ENCODE peak calls at places on chromosomes 2 and 18, in seven cellular contexts. One of them, this sample, is unnamed.

GRCh38 chr2:216389565-216389964 is 17.3 kb upstream of the MARCHF4 start:
- DNase-seq in left ventricle myocardium inferior: no peak
- DNase-seq in choroid plexus epithelial cell: peak
- DNase-seq in PC-9: no peak
- DNase-seq in MM.1S: no peak
- DNase-seq in fibroblast of mammary gland: peak
- DNase-seq in PC-3: no peak
- DNase-seq in this sample: no peak

GRCh38 chr2:145765889-145766288 is 1246.0 kb upstream of the ZEB2 start:
- DNase-seq in left ventricle myocardium inferior: no peak
- DNase-seq in choroid plexus epithelial cell: no peak
- DNase-seq in PC-9: no peak
- DNase-seq in MM.1S: no peak
- DNase-seq in fibroblast of mammary gland: no peak
- DNase-seq in PC-3: no peak
- DNase-seq in this sample: no peak

GRCh38 chr2:240626531-240627300 is 1.4 kb downstream of the GPR35 start:
- DNase-seq in left ventricle myocardium inferior: peak
- DNase-seq in choroid plexus epithelial cell: no peak
- DNase-seq in PC-9: no peak
- DNase-seq in MM.1S: no peak
- DNase-seq in fibroblast of mammary gland: no peak
- DNase-seq in PC-3: no peak
- DNase-seq in this sample: no peak

GRCh38 chr2:33375054-33375453 is 101.4 kb upstream of the RASGRP3 start:
- DNase-seq in left ventricle myocardium inferior: no peak
- DNase-seq in choroid plexus epithelial cell: no peak
- DNase-seq in PC-9: no peak
- DNase-seq in MM.1S: no peak
- DNase-seq in fibroblast of mammary gland: peak
- DNase-seq in PC-3: peak
- DNase-seq in this sample: no peak

GRCh38 chr2:25714740-25715139 is 41.4 kb upstream of the DTNB start:
- DNase-seq in left ventricle myocardium inferior: no peak
- DNase-seq in choroid plexus epithelial cell: peak
- DNase-seq in PC-9: peak
- DNase-seq in MM.1S: no peak
- DNase-seq in fibroblast of mammary gland: no peak
- DNase-seq in PC-3: peak
- DNase-seq in this sample: no peak

GRCh38 chr2:88560619-88561307 is 66.5 kb downstream of the EIF2AK3 start:
- DNase-seq in left ventricle myocardium inferior: no peak
- DNase-seq in choroid plexus epithelial cell: no peak
- DNase-seq in PC-9: no peak
- DNase-seq in MM.1S: no peak
- DNase-seq in fibroblast of mammary gland: no peak
- DNase-seq in PC-3: no peak
- DNase-seq in this sample: no peak

GRCh38 chr2:6780765-6781274 is 84.9 kb downstream of the CMPK2 start:
- DNase-seq in left ventricle myocardium inferior: peak
- DNase-seq in choroid plexus epithelial cell: peak
- DNase-seq in PC-9: no peak
- DNase-seq in MM.1S: peak
- DNase-seq in fibroblast of mammary gland: peak
- DNase-seq in PC-3: peak
- DNase-seq in this sample: no peak

GRCh38 chr2:55010149-55010591 is 40.1 kb downstream of the RTN4 start:
- DNase-seq in left ventricle myocardium inferior: no peak
- DNase-seq in choroid plexus epithelial cell: peak
- DNase-seq in PC-9: no peak
- DNase-seq in MM.1S: peak
- DNase-seq in fibroblast of mammary gland: peak
- DNase-seq in PC-3: peak
- DNase-seq in this sample: peak

GRCh38 chr2:149871091-149871885 is 283.7 kb upstream of the MMADHC start:
- DNase-seq in left ventricle myocardium inferior: no peak
- DNase-seq in choroid plexus epithelial cell: no peak
- DNase-seq in PC-9: no peak
- DNase-seq in MM.1S: no peak
- DNase-seq in fibroblast of mammary gland: no peak
- DNase-seq in PC-3: no peak
- DNase-seq in this sample: no peak

GRCh38 chr2:230909841-230910545 is 15.0 kb downstream of the GPR55 start:
- DNase-seq in left ventricle myocardium inferior: no peak
- DNase-seq in choroid plexus epithelial cell: no peak
- DNase-seq in PC-9: no peak
- DNase-seq in MM.1S: no peak
- DNase-seq in fibroblast of mammary gland: no peak
- DNase-seq in PC-3: no peak
- DNase-seq in this sample: no peak

GRCh38 chr2:100405403-100406119 is 11.9 kb downstream of the CHST10 start:
- DNase-seq in left ventricle myocardium inferior: no peak
- DNase-seq in choroid plexus epithelial cell: no peak
- DNase-seq in PC-9: no peak
- DNase-seq in MM.1S: no peak
- DNase-seq in fibroblast of mammary gland: no peak
- DNase-seq in PC-3: no peak
- DNase-seq in this sample: no peak

GRCh38 chr2:10380048-10380926 is 67.8 kb downstream of the ODC1 start:
- DNase-seq in left ventricle myocardium inferior: no peak
- DNase-seq in choroid plexus epithelial cell: peak
- DNase-seq in PC-9: no peak
- DNase-seq in MM.1S: no peak
- DNase-seq in fibroblast of mammary gland: peak
- DNase-seq in PC-3: no peak
- DNase-seq in this sample: no peak

GRCh38 chr2:3126686-3127278 is 250.8 kb downstream of the EIPR1 start:
- DNase-seq in left ventricle myocardium inferior: no peak
- DNase-seq in choroid plexus epithelial cell: no peak
- DNase-seq in PC-9: no peak
- DNase-seq in MM.1S: no peak
- DNase-seq in fibroblast of mammary gland: no peak
- DNase-seq in PC-3: no peak
- DNase-seq in this sample: no peak

GRCh38 chr2:164574931-164575330 is 46.4 kb downstream of the GRB14 start:
- DNase-seq in left ventricle myocardium inferior: no peak
- DNase-seq in choroid plexus epithelial cell: peak
- DNase-seq in PC-9: no peak
- DNase-seq in MM.1S: no peak
- DNase-seq in fibroblast of mammary gland: no peak
- DNase-seq in PC-3: no peak
- DNase-seq in this sample: no peak
- TF ChIP-seq CTCF in left ventricle myocardium inferior: no peak
- TF ChIP-seq CTCF in choroid plexus epithelial cell: peak
- TF ChIP-seq CTCF in PC-9: no peak
- TF ChIP-seq CTCF in MM.1S: no peak
- TF ChIP-seq CTCF in fibroblast of mammary gland: no peak
- TF ChIP-seq CTCF in PC-3: peak
- TF ChIP-seq CTCF in this sample: no peak

DNA sequence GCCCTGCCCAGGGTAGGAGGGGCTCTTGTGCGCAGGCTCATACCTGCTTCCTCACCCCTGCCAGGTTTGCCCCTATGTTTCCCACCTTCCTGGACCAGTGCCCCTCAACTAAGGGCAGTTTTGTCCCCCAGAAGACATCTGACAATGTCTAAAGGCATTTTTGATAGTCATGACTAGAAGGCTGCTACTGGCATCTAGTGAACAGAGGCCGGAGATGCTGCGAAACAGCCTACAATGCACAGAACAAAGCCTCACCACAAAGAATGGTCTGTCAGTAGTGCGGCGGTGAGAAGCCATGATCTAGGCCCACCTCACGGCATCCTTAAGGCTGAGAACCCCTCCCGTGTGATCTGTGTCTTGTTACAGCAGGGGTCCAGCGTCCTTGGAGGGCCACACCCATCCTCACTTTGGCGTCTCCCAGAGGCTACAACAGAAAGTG is 96.0 kb downstream of the TMEM17 start:
- DNase-seq in left ventricle myocardium inferior: no peak
- DNase-seq in choroid plexus epithelial cell: peak
- DNase-seq in PC-9: no peak
- DNase-seq in MM.1S: no peak
- DNase-seq in fibroblast of mammary gland: no peak
- DNase-seq in PC-3: no peak
- DNase-seq in this sample: no peak
- TF ChIP-seq CTCF in left ventricle myocardium inferior: peak
- TF ChIP-seq CTCF in choroid plexus epithelial cell: peak
- TF ChIP-seq CTCF in PC-9: peak
- TF ChIP-seq CTCF in MM.1S: peak
- TF ChIP-seq CTCF in fibroblast of mammary gland: no peak
- TF ChIP-seq CTCF in PC-3: peak
- TF ChIP-seq CTCF in this sample: peak

GRCh38 chr2:45483997-45484396 is 127.1 kb downstream of the SRBD1 start:
- DNase-seq in left ventricle myocardium inferior: no peak
- DNase-seq in choroid plexus epithelial cell: peak
- DNase-seq in PC-9: no peak
- DNase-seq in MM.1S: no peak
- DNase-seq in fibroblast of mammary gland: peak
- DNase-seq in PC-3: peak
- DNase-seq in this sample: no peak
- TF ChIP-seq CTCF in left ventricle myocardium inferior: no peak
- TF ChIP-seq CTCF in choroid plexus epithelial cell: peak
- TF ChIP-seq CTCF in PC-9: peak
- TF ChIP-seq CTCF in MM.1S: peak
- TF ChIP-seq CTCF in fibroblast of mammary gland: peak
- TF ChIP-seq CTCF in PC-3: peak
- TF ChIP-seq CTCF in this sample: no peak

DNA sequence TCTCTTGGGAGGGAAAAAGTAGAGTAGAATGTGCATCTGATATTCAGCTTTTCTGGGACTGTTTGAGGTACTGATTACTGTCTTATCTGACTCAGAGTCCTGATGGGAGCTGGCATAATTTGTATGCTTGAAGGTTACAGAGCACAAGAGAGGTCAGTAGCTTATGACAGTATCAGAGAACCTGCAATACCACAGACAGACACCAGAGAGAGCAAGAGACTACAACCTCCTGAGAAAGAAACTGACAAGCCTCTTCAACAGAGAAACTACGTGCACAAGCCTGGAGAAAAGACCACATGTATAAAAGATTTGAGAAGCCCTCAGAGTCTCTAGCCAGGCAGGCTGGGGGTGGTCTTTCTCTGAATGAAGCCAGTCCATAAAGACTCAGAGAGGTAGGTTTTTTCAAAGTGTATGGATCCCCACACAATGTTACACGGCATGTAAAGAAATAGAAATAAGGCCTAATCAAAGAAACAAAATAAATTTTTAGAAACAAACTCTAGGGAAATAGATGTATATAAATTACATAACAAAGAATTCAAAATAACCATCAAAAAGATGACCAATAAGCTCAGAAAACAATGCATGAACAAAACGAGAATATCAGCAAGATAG is 568.3 kb downstream of the LRRTM4 start:
- DNase-seq in left ventricle myocardium inferior: no peak
- DNase-seq in choroid plexus epithelial cell: peak
- DNase-seq in PC-9: peak
- DNase-seq in MM.1S: peak
- DNase-seq in fibroblast of mammary gland: peak
- DNase-seq in PC-3: peak
- DNase-seq in this sample: peak
- TF ChIP-seq CTCF in left ventricle myocardium inferior: peak
- TF ChIP-seq CTCF in choroid plexus epithelial cell: peak
- TF ChIP-seq CTCF in PC-9: peak
- TF ChIP-seq CTCF in MM.1S: peak
- TF ChIP-seq CTCF in fibroblast of mammary gland: peak
- TF ChIP-seq CTCF in PC-3: peak
- TF ChIP-seq CTCF in this sample: peak

GRCh38 chr2:201419057-201419635 is 32.1 kb downstream of the TRAK2 start:
- DNase-seq in left ventricle myocardium inferior: no peak
- DNase-seq in choroid plexus epithelial cell: no peak
- DNase-seq in PC-9: no peak
- DNase-seq in MM.1S: no peak
- DNase-seq in fibroblast of mammary gland: peak
- DNase-seq in PC-3: peak
- DNase-seq in this sample: no peak
- TF ChIP-seq CTCF in left ventricle myocardium inferior: peak
- TF ChIP-seq CTCF in choroid plexus epithelial cell: no peak
- TF ChIP-seq CTCF in PC-9: no peak
- TF ChIP-seq CTCF in MM.1S: no peak
- TF ChIP-seq CTCF in fibroblast of mammary gland: no peak
- TF ChIP-seq CTCF in PC-3: peak
- TF ChIP-seq CTCF in this sample: no peak

DNA sequence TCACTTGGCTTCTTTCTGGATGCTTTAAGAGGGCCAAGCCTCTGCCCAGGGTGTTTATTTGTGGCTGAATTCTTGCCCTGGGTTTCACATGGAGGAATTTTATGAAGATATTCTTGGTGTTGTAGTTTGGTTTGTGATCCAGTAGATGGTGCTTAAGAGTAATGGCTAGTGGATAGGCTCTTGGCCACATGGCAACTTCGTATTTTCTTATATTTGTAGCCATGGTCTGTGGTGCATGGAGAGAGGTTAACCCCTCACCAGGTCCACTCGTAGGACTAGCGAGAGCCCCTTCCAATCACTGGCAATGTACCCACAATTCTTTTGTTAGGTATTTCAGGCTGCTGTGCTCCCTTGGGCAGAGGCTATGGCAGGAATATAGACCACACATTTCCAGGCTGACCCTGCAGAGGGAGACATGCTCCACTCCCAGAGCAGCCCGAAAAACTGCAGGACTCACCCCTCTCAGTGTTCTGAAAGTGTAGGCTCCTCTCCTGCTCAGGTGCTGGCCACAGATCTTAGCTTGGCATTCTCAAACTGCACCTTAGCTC is 582.1 kb upstream of the SETBP1 start:
- DNase-seq in left ventricle myocardium inferior: no peak
- DNase-seq in choroid plexus epithelial cell: peak
- DNase-seq in PC-9: no peak
- DNase-seq in MM.1S: peak
- DNase-seq in fibroblast of mammary gland: peak
- DNase-seq in PC-3: peak
- DNase-seq in this sample: peak
- TF ChIP-seq CTCF in left ventricle myocardium inferior: peak
- TF ChIP-seq CTCF in choroid plexus epithelial cell: peak
- TF ChIP-seq CTCF in PC-9: peak
- TF ChIP-seq CTCF in MM.1S: peak
- TF ChIP-seq CTCF in fibroblast of mammary gland: peak
- TF ChIP-seq CTCF in PC-3: peak
- TF ChIP-seq CTCF in this sample: peak

GRCh38 chr18:63189041-63189440 is 130.5 kb downstream of the BCL2 start:
- DNase-seq in left ventricle myocardium inferior: no peak
- DNase-seq in choroid plexus epithelial cell: no peak
- DNase-seq in PC-9: no peak
- DNase-seq in MM.1S: no peak
- DNase-seq in fibroblast of mammary gland: no peak
- DNase-seq in PC-3: no peak
- DNase-seq in this sample: no peak
- TF ChIP-seq CTCF in left ventricle myocardium inferior: no peak
- TF ChIP-seq CTCF in choroid plexus epithelial cell: no peak
- TF ChIP-seq CTCF in PC-9: no peak
- TF ChIP-seq CTCF in MM.1S: no peak
- TF ChIP-seq CTCF in fibroblast of mammary gland: no peak
- TF ChIP-seq CTCF in PC-3: no peak
- TF ChIP-seq CTCF in this sample: no peak

This sample was measured in GM13977.